ENCODE peak calls at places on chromosomes 11 and 22, in ten cellular contexts. One of them, this sample, is unnamed.

GRCh38 chr22:37503850-37504249 is 15.4 kb downstream of the CARD10 start:
- DNase-seq in NCI-H69: no peak
- DNase-seq in adipocyte: no peak
- DNase-seq in HS-5: no peak
- DNase-seq in substantia nigra: no peak
- DNase-seq in activated CD8-positive, alpha-beta memory T cell treated with anti-CD3 and anti-CD28 coated beads, Interleukin-2, amount 50 U/mL, for 48 hours: no peak
- DNase-seq in Caki2: peak; percentile 35
- DNase-seq in DMS153: no peak
- DNase-seq in GM03348: no peak
- DNase-seq in KBM-7: no peak
- DNase-seq in this sample: peak; percentile 92

GRCh38 chr11:94557992-94558391 is 9.2 kb upstream of the PIWIL4 start:
- DNase-seq in KBM-7: no peak
- DNase-seq in GM03348: no peak
- DNase-seq in substantia nigra: no peak
- DNase-seq in activated CD8-positive, alpha-beta memory T cell treated with anti-CD3 and anti-CD28 coated beads, Interleukin-2, amount 50 U/mL, for 48 hours: no peak
- DNase-seq in HS-5: no peak
- DNase-seq in adipocyte: peak; percentile 35
- DNase-seq in DMS153: no peak
- DNase-seq in Caki2: no peak
- DNase-seq in NCI-H69: no peak
- DNase-seq in this sample: no peak

GRCh38 chr11:68402355-68403031 is 58.1 kb upstream of the PPP6R3 start:
- DNase-seq in GM03348: no peak
- DNase-seq in Caki2: no peak
- DNase-seq in NCI-H69: peak; percentile 66
- DNase-seq in DMS153: no peak
- DNase-seq in substantia nigra: no peak
- DNase-seq in KBM-7: no peak
- DNase-seq in activated CD8-positive, alpha-beta memory T cell treated with anti-CD3 and anti-CD28 coated beads, Interleukin-2, amount 50 U/mL, for 48 hours: no peak
- DNase-seq in adipocyte: no peak
- DNase-seq in HS-5: no peak
- DNase-seq in this sample: peak; percentile 69

GRCh38 chr11:86011175-86011574 is 57.7 kb downstream of the PICALM start:
- DNase-seq in adipocyte: no peak
- DNase-seq in activated CD8-positive, alpha-beta memory T cell treated with anti-CD3 and anti-CD28 coated beads, Interleukin-2, amount 50 U/mL, for 48 hours: no peak
- DNase-seq in Caki2: no peak
- DNase-seq in NCI-H69: peak; percentile 26
- DNase-seq in HS-5: no peak
- DNase-seq in KBM-7: no peak
- DNase-seq in DMS153: no peak
- DNase-seq in substantia nigra: no peak
- DNase-seq in GM03348: no peak
- DNase-seq in this sample: no peak

GRCh38 chr11:69297926-69298777 is 4.2 kb downstream of the MYEOV start:
- DNase-seq in KBM-7: peak; percentile 66
- DNase-seq in DMS153: no peak
- DNase-seq in adipocyte: peak; percentile 76
- DNase-seq in activated CD8-positive, alpha-beta memory T cell treated with anti-CD3 and anti-CD28 coated beads, Interleukin-2, amount 50 U/mL, for 48 hours: no peak
- DNase-seq in GM03348: peak; percentile 81
- DNase-seq in HS-5: peak; percentile 80
- DNase-seq in NCI-H69: no peak
- DNase-seq in substantia nigra: peak; percentile 41
- DNase-seq in Caki2: peak; percentile 93
- DNase-seq in this sample: peak; percentile 76

GRCh38 chr22:30214703-30215405 is 31.7 kb downstream of the LIF start:
- DNase-seq in KBM-7: no peak
- DNase-seq in Caki2: no peak
- DNase-seq in GM03348: no peak
- DNase-seq in NCI-H69: peak; percentile 51
- DNase-seq in HS-5: no peak
- DNase-seq in substantia nigra: no peak
- DNase-seq in DMS153: peak; percentile 21
- DNase-seq in adipocyte: no peak
- DNase-seq in activated CD8-positive, alpha-beta memory T cell treated with anti-CD3 and anti-CD28 coated beads, Interleukin-2, amount 50 U/mL, for 48 hours: no peak
- DNase-seq in this sample: no peak

GRCh38 chr11:122656073-122656630 is 630 bp downstream of the UBASH3B start:
- DNase-seq in GM03348: peak; percentile 81
- DNase-seq in Caki2: no peak
- DNase-seq in adipocyte: peak; percentile 93
- DNase-seq in KBM-7: peak; percentile 37
- DNase-seq in DMS153: no peak
- DNase-seq in substantia nigra: peak; percentile 59
- DNase-seq in HS-5: no peak
- DNase-seq in NCI-H69: peak; percentile 56
- DNase-seq in activated CD8-positive, alpha-beta memory T cell treated with anti-CD3 and anti-CD28 coated beads, Interleukin-2, amount 50 U/mL, for 48 hours: peak; percentile 78
- DNase-seq in this sample: peak; percentile 34

GRCh38 chr11:123159146-123159857 is 35.7 kb downstream of the CLMP start:
- DNase-seq in HS-5: no peak
- DNase-seq in DMS153: no peak
- DNase-seq in Caki2: no peak
- DNase-seq in NCI-H69: no peak
- DNase-seq in substantia nigra: no peak
- DNase-seq in GM03348: no peak
- DNase-seq in KBM-7: no peak
- DNase-seq in activated CD8-positive, alpha-beta memory T cell treated with anti-CD3 and anti-CD28 coated beads, Interleukin-2, amount 50 U/mL, for 48 hours: peak; percentile 54
- DNase-seq in adipocyte: no peak
- DNase-seq in this sample: no peak

GRCh38 chr22:23098718-23099524 is 28.6 kb downstream of the GNAZ start:
- DNase-seq in Caki2: no peak
- DNase-seq in substantia nigra: peak; percentile 73
- DNase-seq in GM03348: no peak
- DNase-seq in NCI-H69: no peak
- DNase-seq in activated CD8-positive, alpha-beta memory T cell treated with anti-CD3 and anti-CD28 coated beads, Interleukin-2, amount 50 U/mL, for 48 hours: no peak
- DNase-seq in KBM-7: no peak
- DNase-seq in HS-5: no peak
- DNase-seq in adipocyte: no peak
- DNase-seq in DMS153: no peak
- DNase-seq in this sample: peak; percentile 51

This sample was measured in small intestine.